ENCODE peak calls at places on chromosomes 1 and 21, in ten cellular contexts. T, K, I, N, Y, U, X, J, L and S are unnamed samples. For H3K4me1, the result is how much of the 10 kb centered on the place peaks cover.

GRCh38 chr1:195415584-195415983 is 1192.7 kb downstream of the KCNT2 start:
- DNase-seq in T (no peak), K (no peak), I (no peak), N (peak), Y (no peak), U (no peak), X (no peak), J (no peak), L (no peak), S (no peak)

GRCh38 chr1:29555043-29555620 is 318.8 kb downstream of the PTPRU start:
- DNase-seq in T (no peak), K (no peak), I (no peak), N (no peak), Y (no peak), U (no peak), X (no peak), J (no peak), L (no peak), S (no peak)

GRCh38 chr1:156705918-156706646 is 699 bp upstream of the CRABP2 start:
- DNase-seq in T (peak), K (peak), I (peak), N (peak), Y (no peak), U (peak), X (peak), J (no peak), L (peak), S (peak)

GRCh38 chr1:64087768-64088167 is 115.7 kb upstream of the UBE2U start:
- DNase-seq in T (no peak), K (no peak), I (no peak), N (peak), Y (no peak), U (no peak), X (no peak), J (no peak), L (no peak), S (no peak)

GRCh38 chr1:230797376-230798186 is 50.4 kb downstream of the CAPN9 start:
- DNase-seq in T (peak), K (peak), I (peak), N (peak), Y (peak), U (peak), X (peak), J (no peak), L (peak), S (peak)

GRCh38 chr1:24641646-24642151 is 1.4 kb upstream of the SRRM1 start:
- DNase-seq in T (peak), K (peak), I (peak), N (peak), Y (no peak), U (peak), X (peak), J (peak), L (peak), S (peak)

GRCh38 chr1:26811057-26811456 is 15.4 kb upstream of the ZDHHC18 start:
- DNase-seq in T (no peak), K (no peak), I (no peak), N (no peak), Y (no peak), U (no peak), X (no peak), J (no peak), L (no peak), S (no peak)

GRCh38 chr1:199701731-199702130 is 325.8 kb upstream of the NR5A2 start:
- DNase-seq in T (no peak), K (no peak), I (no peak), N (peak), Y (no peak), U (no peak), X (no peak), J (no peak), L (no peak), S (no peak)

GRCh38 chr1:44707112-44707881 is 23.7 kb downstream of the RNU5D-1 start:
- DNase-seq in T (no peak), K (no peak), I (no peak), N (peak), Y (peak), U (peak), X (no peak), J (no peak), L (no peak), S (no peak)

GRCh38 chr1:245874942-245875580 is 632.0 kb downstream of the SMYD3 start:
- DNase-seq in T (peak), K (peak), I (no peak), N (peak), Y (no peak), U (peak), X (peak), J (no peak), L (no peak), S (peak)

GRCh38 chr1:172637522-172637921 is 21.4 kb upstream of the FASLG start:
- DNase-seq in T (no peak), K (no peak), I (no peak), N (peak), Y (no peak), U (no peak), X (no peak), J (no peak), L (no peak), S (no peak)

GRCh38 chr1:46087891-46088290 is 44.5 kb downstream of the PIK3R3 start:
- DNase-seq in T (no peak), K (no peak), I (no peak), N (peak), Y (no peak), U (no peak), X (no peak), J (no peak), L (no peak), S (no peak)

GRCh38 chr1:207069858-207070506 is 16.9 kb downstream of the PFKFB2 start:
- DNase-seq in T (no peak), K (peak), I (peak), N (no peak), Y (no peak), U (no peak), X (peak), J (no peak), L (no peak), S (peak)

GRCh38 chr21:25980710-25981109 is 189.9 kb downstream of the APP start:
- DNase-seq in T (no peak), K (no peak), I (no peak), N (no peak), Y (no peak), U (no peak), X (no peak), J (no peak), L (no peak), S (no peak)

GRCh38 chr1:5010236-5010635 is 355.8 kb downstream of the AJAP1 start:
- DNase-seq in T (no peak), K (no peak), I (no peak), N (no peak), Y (no peak), U (no peak), X (no peak), J (no peak), L (no peak), S (no peak)

GRCh38 chr1:9262096-9262495 is 27.5 kb downstream of the H6PD start:
- DNase-seq in T (no peak), K (no peak), I (no peak), N (no peak), Y (no peak), U (no peak), X (no peak), J (no peak), L (no peak), S (no peak)

GRCh38 chr1:150152772-150153461 is 3.2 kb downstream of the PLEKHO1 start:
- DNase-seq in T (no peak), K (no peak), I (no peak), N (peak), Y (no peak), U (peak), X (peak), J (no peak), L (no peak), S (peak)

GRCh38 chr1:119285482-119285881 is 83.1 kb upstream of the HAO2 start:
- DNase-seq in T (no peak), K (no peak), I (no peak), N (peak), Y (no peak), U (no peak), X (no peak), J (no peak), L (peak), S (no peak)

GRCh38 chr1:14599173-14599754 is 779 bp downstream of the KAZN start:
- DNase-seq in T (no peak), K (no peak), I (peak), N (no peak), Y (no peak), U (no peak), X (peak), J (peak), L (peak), S (no peak)

GRCh38 chr21:17514124-17514481 is 1.3 kb downstream of the CXADR start:
- DNase-seq in T (no peak), K (no peak), I (peak), N (no peak), Y (no peak), U (peak), X (no peak), J (no peak), L (peak), S (no peak)

GRCh38 chr1:59237905-59238304 is 59.0 kb upstream of the FGGY start:
- DNase-seq in T (no peak), K (no peak), I (no peak), N (peak), Y (no peak), U (no peak), X (no peak), J (no peak), L (no peak), S (no peak)

GRCh38 chr1:97654866-97655265 is 266.0 kb downstream of the DPYD start:
- DNase-seq in T (no peak), K (no peak), I (no peak), N (no peak), Y (no peak), U (no peak), X (no peak), J (no peak), L (no peak), S (no peak)

GRCh38 chr1:43545686-43546387 is 15.2 kb downstream of the PTPRF start:
- DNase-seq in T (peak), K (no peak), I (peak), N (no peak), Y (no peak), U (peak), X (peak), J (peak), L (peak), S (no peak)

GRCh38 chr1:97017895-97018294 is 296.3 kb downstream of the PTBP2 start:
- DNase-seq in T (no peak), K (no peak), I (peak), N (no peak), Y (no peak), U (no peak), X (no peak), J (no peak), L (peak), S (no peak)

GRCh38 chr1:244066954-244067716 is 16.1 kb downstream of the ZBTB18 start:
- DNase-seq in T (no peak), K (no peak), I (peak), N (no peak), Y (no peak), U (no peak), X (no peak), J (no peak), L (no peak), S (no peak)

GRCh38 chr21:38525454-38525853 is 27.2 kb upstream of the ERG start:
- DNase-seq in T (no peak), K (no peak), I (no peak), N (no peak), Y (no peak), U (no peak), X (no peak), J (no peak), L (no peak), S (no peak)

GRCh38 chr1:75430526-75430925 is 180.4 kb downstream of the SLC44A5 start:
- DNase-seq in T (no peak), K (no peak), I (no peak), N (no peak), Y (no peak), U (no peak), X (no peak), J (no peak), L (no peak), S (no peak)

GRCh38 chr1:3688356-3688755 is 36.0 kb downstream of the TP73 start:
- DNase-seq in T (no peak), K (no peak), I (peak), N (no peak), Y (no peak), U (no peak), X (no peak), J (no peak), L (peak), S (no peak)

DNA sequence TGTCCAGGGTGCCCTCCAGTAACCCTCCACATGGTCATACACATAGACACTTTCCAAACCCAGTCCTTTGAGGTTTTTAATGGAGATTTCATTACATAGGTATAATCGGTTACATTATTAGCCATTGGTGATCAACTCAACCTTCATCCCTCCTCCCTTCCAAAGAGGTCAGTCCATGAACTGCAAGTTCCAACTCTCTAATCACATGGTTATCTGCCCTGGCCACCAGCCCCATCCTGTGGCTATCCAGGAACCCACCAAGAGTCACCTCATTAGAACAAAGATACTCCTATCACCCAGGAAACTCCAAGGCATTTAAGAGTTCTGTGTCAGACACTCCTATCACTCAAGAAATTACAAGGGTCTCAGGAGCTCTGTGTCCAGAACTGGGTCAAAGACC is 12.2 kb downstream of the ATP1A4 start:
- DNase-seq in T (no peak), K (no peak), I (no peak), N (no peak), Y (no peak), U (no peak), X (no peak), J (no peak), L (no peak), S (no peak)
- TF ChIP-seq CTCF in T (no peak), K (peak), I (peak), N (peak), Y (peak), U (no peak), X (no peak), J (no peak), L (no peak), S (no peak)

DNA sequence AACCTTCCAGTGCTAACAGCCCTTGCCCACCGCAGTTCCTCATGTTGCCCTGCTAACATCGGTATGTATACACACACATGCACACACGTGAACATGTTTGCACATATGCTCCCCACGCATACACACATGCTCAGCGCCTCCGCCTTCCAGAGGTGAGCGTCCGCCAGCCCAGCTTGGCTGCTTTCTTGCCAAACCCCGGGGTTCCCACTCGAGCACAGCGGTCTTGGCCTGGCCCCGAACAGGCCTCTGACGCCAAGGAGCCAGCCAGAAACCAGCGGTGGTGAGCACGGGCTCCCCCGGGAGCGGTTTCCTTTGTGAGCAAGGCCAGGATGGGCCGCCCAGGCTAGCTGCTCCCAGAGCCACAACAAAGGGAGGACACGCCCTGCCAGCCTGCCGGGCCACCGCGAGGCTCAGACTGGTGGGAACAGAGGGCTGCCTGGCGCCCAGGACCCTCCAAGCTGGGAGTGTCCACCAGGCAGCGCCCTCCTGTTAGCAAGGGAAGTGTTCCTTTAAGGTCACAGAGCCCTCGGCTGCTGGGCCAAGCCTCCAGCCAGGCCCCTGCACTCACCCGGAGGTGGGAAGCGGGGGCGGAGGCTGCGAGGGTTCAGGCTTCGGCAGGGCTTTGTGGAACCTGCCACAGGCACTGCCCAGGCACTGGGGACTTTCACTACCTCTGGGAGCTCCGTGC is 65.4 kb downstream of the ALPL start:
- DNase-seq in T (no peak), K (peak), I (peak), N (no peak), Y (no peak), U (no peak), X (peak), J (peak), L (peak), S (peak)
- H3K4me1 ChIP-seq in T (under half), K (under half), I (under half), N (under half), Y (under half), U (under half), X (under half), J (under half), L (under half), S (under half)

DNA sequence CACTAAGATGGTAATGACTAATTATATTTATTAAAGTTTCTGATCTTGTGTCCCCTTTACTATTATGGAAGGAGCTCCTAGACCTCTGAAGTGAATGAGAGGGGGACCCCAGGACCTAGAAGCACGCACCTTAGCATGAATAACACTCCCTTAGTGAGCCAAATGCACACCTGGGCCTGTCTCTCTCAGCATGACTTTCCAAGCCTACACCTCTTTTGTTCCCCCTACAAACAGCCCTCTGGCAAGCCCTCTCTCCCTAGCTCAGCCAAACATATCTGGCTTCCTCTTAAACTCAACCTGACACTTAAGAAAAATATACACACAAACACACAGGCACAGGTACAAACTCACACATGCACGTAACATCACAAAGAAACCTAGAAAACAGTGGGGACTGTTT is 7.3 kb upstream of the CTH start:
- DNase-seq in T (no peak), K (no peak), I (no peak), N (no peak), Y (no peak), U (no peak), X (no peak), J (no peak), L (no peak), S (no peak)
- TF ChIP-seq CTCF in T (no peak), K (no peak), I (no peak), N (no peak), Y (no peak), U (no peak), X (no peak), J (no peak), L (no peak), S (no peak)

GRCh38 chr21:28731700-28732321 is 260.9 kb downstream of the LTN1 start:
- DNase-seq in T (no peak), K (peak), I (no peak), N (no peak), Y (no peak), U (no peak), X (no peak), J (no peak), L (no peak), S (no peak)

GRCh38 chr21:28727809-28728208 is 264.9 kb downstream of the LTN1 start:
- DNase-seq in T (no peak), K (peak), I (no peak), N (no peak), Y (no peak), U (no peak), X (no peak), J (no peak), L (no peak), S (peak)

GRCh38 chr21:28725396-28725795 is 267.3 kb downstream of the LTN1 start:
- DNase-seq in T (no peak), K (no peak), I (no peak), N (no peak), Y (no peak), U (no peak), X (no peak), J (no peak), L (no peak), S (no peak)

GRCh38 chr21:28734522-28735175 is 258.0 kb downstream of the LTN1 start:
- DNase-seq in T (no peak), K (no peak), I (no peak), N (peak), Y (no peak), U (no peak), X (no peak), J (no peak), L (no peak), S (no peak)

GRCh38 chr21:28729887-28730286 is 262.8 kb downstream of the LTN1 start:
- DNase-seq in T (no peak), K (no peak), I (no peak), N (no peak), Y (no peak), U (no peak), X (no peak), J (no peak), L (peak), S (no peak)
- H3K4me1 ChIP-seq in T (under half), K (under half), I (under half), N (under half), Y (under half), U (under half), X (under half), J (under half), L (under half), S (under half)